ENCODE peak calls at places on chromosomes 3 and 15, in five cellular contexts. V is GM04504, L is HCEC 1CT, I is mucosa of gallbladder, Z is BE2C. H is an unnamed sample.

GRCh38 chr3:123479891-123480290 is 31.0 kb upstream of the ADCY5 start:
- DNase-seq in Z (no peak), V (no peak), I (no peak), L (no peak), H (no peak)

GRCh38 chr3:50242778-50243551 is 7.0 kb downstream of the GNAI2 start:
- DNase-seq in V (no peak), Z (no peak), L (no peak), I (no peak), H (peak; percentile 50)

GRCh38 chr15:60767134-60767824 is 288.3 kb upstream of the ICE2 start:
- DNase-seq in L (no peak), I (no peak), Z (no peak), V (no peak), H (no peak)

GRCh38 chr3:157156844-157157635 is 2.9 kb downstream of the CCNL1 start:
- DNase-seq in L (peak; percentile 29), V (no peak), I (no peak), Z (no peak), H (no peak)

GRCh38 chr3:140905557-140905956 is 36.1 kb upstream of the SLC25A36 start:
- DNase-seq in I (no peak), L (no peak), Z (no peak), V (no peak), H (no peak)

GRCh38 chr15:44706946-44707636 is 4.0 kb downstream of the PATL2 start:
- DNase-seq in I (peak; percentile 84), L (no peak), Z (no peak), V (no peak), H (peak; percentile 66)

GRCh38 chr3:155420869-155421486 is 127.5 kb upstream of the STRIT1 start:
- DNase-seq in V (no peak), Z (no peak), I (no peak), L (no peak), H (no peak)

GRCh38 chr15:41660235-41661077 is at the start of gene MGA:
- DNase-seq in Z (peak; percentile 93), L (peak; percentile 90), V (peak; percentile 87), I (peak; percentile 93), H (peak; percentile 94)

GRCh38 chr3:70606018-70606417 is 293.6 kb upstream of the MDFIC2 start:
- DNase-seq in I (no peak), V (no peak), Z (no peak), L (no peak), H (no peak)

GRCh38 chr3:101846709-101847108 is 2.6 kb upstream of the NFKBIZ start:
- DNase-seq in L (no peak), I (no peak), Z (no peak), V (no peak), H (no peak)

GRCh38 chr3:71168043-71168720 is 415.3 kb downstream of the FOXP1 start:
- DNase-seq in I (no peak), V (no peak), Z (no peak), L (peak; percentile 63), H (no peak)

GRCh38 chr3:195715134-195715533 is 5.6 kb upstream of the MUC20 start:
- DNase-seq in Z (no peak), V (no peak), I (no peak), L (no peak), H (no peak)

GRCh38 chr3:52225452-52226228 is at the start of gene TLR9:
- DNase-seq in Z (no peak), I (no peak), V (no peak), L (no peak), H (no peak)

GRCh38 chr15:49288411-49288810 is 118.4 kb downstream of the GALK2 start:
- DNase-seq in L (no peak), Z (no peak), I (no peak), V (no peak), H (no peak)

GRCh38 chr3:159323848-159324247 is 522.0 kb downstream of the MFSD1 start:
- DNase-seq in L (no peak), V (no peak), I (no peak), Z (no peak), H (no peak)

GRCh38 chr15:25441111-25441510 is 2.3 kb upstream of the UBE3A start:
- DNase-seq in Z (no peak), I (no peak), L (no peak), V (no peak), H (no peak)

GRCh38 chr3:155618575-155618974 is 126.3 kb downstream of the PLCH1 start:
- DNase-seq in V (no peak), I (no peak), Z (no peak), L (no peak), H (no peak)